ENCODE peak calls at places on chromosomes 16 and 17, in six cellular contexts. A, Y, N, E, Q and R are unnamed samples.

GRCh38 chr17:47295037-47295873 is 28.5 kb upstream of the EFCAB13 start:
- DNase-seq in N (no peak), E (no peak), A (no peak), Q (no peak), Y (no peak), R (no peak)

GRCh38 chr16:57374067-57374534 is 1.8 kb downstream of the CX3CL1 start:
- DNase-seq in N (peak; percentile 56), E (no peak), Q (no peak), Y (peak; percentile 49), A (no peak), R (no peak)

GRCh38 chr16:78648517-78648916 is 549.1 kb downstream of the WWOX start:
- DNase-seq in Q (no peak), A (no peak), E (no peak), N (peak; percentile 59), Y (no peak), R (no peak)

GRCh38 chr16:17258848-17259713 is 211.7 kb downstream of the XYLT1 start:
- DNase-seq in A (no peak), Q (peak; percentile 80), N (no peak), E (no peak), Y (peak; percentile 25), R (no peak)

GRCh38 chr16:72561-73537 is at the start of gene RHBDF1:
- DNase-seq in A (no peak), E (peak; percentile 80), Q (no peak), Y (peak; percentile 80), N (peak; percentile 71), R (peak; percentile 42)

GRCh38 chr16:17312100-17312732 is 158.5 kb downstream of the XYLT1 start:
- DNase-seq in N (peak; percentile 80), Y (no peak), E (no peak), A (no peak), Q (no peak), R (peak; percentile 57)

GRCh38 chr16:66486773-66487579 is 59.9 kb downstream of the BEAN1 start:
- DNase-seq in A (no peak), Y (peak; percentile 88), E (no peak), Q (no peak), N (peak; percentile 20), R (peak; percentile 69)

GRCh38 chr17:68576811-68577551 is 24.2 kb downstream of the FAM20A start:
- DNase-seq in Y (peak; percentile 89), Q (no peak), N (peak; percentile 16), A (no peak), E (no peak), R (no peak)

GRCh38 chr16:74984194-74984669 is 691 bp downstream of the WDR59 start:
- DNase-seq in E (no peak), Q (no peak), A (no peak), N (peak; percentile 17), Y (peak; percentile 72), R (no peak)

GRCh38 chr16:82067042-82067809 is 32.2 kb downstream of the HSD17B2 start:
- DNase-seq in N (no peak), E (no peak), Q (no peak), Y (peak; percentile 74), A (no peak), R (peak; percentile 47)

GRCh38 chr16:73743665-73744496 is 552.7 kb upstream of the PSMD7 start:
- DNase-seq in Y (no peak), N (peak; percentile 28), A (no peak), Q (no peak), E (peak; percentile 12), R (peak; percentile 14)